ENCODE peak calls at places on chromosomes 16 and 17, in four cellular contexts. I is psoas muscle, P is NT2/D1, G is heart left ventricle. Y is an unnamed sample. For H3K4me1, the result is how much of the 10 kb centered on the place peaks cover.

GRCh38 chr17:70074991-70075390 is at the start of gene KCNJ16:
- DNase-seq in I (no peak), P (no peak), G (no peak), Y (no peak)

GRCh38 chr17:31541559-31541958 is 150.1 kb downstream of the RAB11FIP4 start:
- DNase-seq in I (no peak), P (no peak), G (no peak), Y (no peak)

GRCh38 chr16:71369494-71369893 is 11.0 kb downstream of the CALB2 start:
- DNase-seq in I (no peak), P (no peak), G (no peak), Y (no peak)

GRCh38 chr16:82832861-82833260 is 206.1 kb downstream of the CDH13 start:
- DNase-seq in I (no peak), P (no peak), G (no peak), Y (no peak)

GRCh38 chr17:81703747-81704654 is 834 bp downstream of the MRPL12 start:
- DNase-seq in I (no peak), P (no peak), G (no peak), Y (no peak)

GRCh38 chr16:67264866-67265265 is 14.5 kb upstream of the PLEKHG4 start:
- DNase-seq in I (no peak), P (no peak), G (no peak), Y (no peak)

GRCh38 chr17:7851438-7852261 is 3.2 kb upstream of the TMEM88 start:
- DNase-seq in I (peak), P (no peak), G (peak), Y (peak)

GRCh38 chr17:75404739-75405364 is 626 bp downstream of the GRB2 start:
- DNase-seq in I (peak), P (no peak), G (peak), Y (peak)

DNA sequence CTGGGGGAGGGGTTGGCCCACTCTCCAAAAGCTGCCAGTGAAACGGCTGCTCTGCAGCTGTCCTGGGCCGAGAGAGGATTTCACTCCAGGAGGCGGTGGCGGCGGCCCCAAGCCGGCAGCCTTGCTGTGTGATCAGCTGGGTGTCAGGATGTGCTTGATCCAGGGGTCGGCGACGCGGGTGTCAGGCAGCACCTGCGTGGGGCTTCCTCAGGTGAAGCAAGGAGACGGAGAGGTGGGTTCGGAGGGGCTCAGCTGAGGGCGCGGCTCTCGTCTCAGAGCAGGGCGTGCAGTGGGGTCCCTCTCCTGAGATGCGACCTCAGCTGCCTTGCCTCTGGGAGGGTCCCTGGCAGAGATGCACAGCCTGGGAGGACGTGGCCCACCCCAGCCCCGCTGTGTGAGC is 6.9 kb downstream of the CBFA2T3 start:
- DNase-seq in I (no peak), P (no peak), G (no peak), Y (no peak)
- H3K4me1 ChIP-seq in I (under half), P (under half), G (under half), Y (under half)

GRCh38 chr17:56021681-56022205 is 131.5 kb upstream of the ANKFN1 start:
- DNase-seq in I (no peak), P (no peak), G (no peak), Y (no peak)

GRCh38 chr17:56023851-56024250 is 129.4 kb upstream of the ANKFN1 start:
- DNase-seq in I (no peak), P (no peak), G (no peak), Y (no peak)

GRCh38 chr17:56020369-56020768 is 132.9 kb upstream of the ANKFN1 start:
- DNase-seq in I (no peak), P (no peak), G (no peak), Y (no peak)

DNA sequence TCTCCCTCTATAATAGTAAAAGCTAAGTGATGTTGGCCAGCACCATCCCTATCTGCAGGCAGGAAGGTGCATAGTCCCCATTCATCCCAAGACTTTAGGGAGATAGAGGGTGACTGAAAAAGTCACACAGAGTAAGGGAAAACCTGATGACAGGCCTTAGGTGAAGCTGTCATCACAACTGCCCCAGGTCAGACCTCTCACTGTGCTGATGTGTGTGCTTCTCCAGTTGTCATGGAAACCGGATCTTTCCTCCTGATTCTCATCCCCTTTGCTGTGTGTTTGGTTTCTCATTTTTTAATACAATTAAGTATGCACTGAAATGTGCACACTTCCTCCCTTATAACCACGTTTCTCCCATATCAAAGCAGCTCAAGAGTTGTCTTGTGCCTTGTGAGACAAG is 135.1 kb upstream of the ANKFN1 start:
- DNase-seq in I (no peak), P (no peak), G (no peak), Y (no peak)
- H3K4me1 ChIP-seq in I (under half), P (under half), G (under half), Y (under half)

GRCh38 chr17:11340798-11341197 is 99.8 kb downstream of the SHISA6 start:
- DNase-seq in I (no peak), P (no peak), G (no peak), Y (no peak)
- H3K4me1 ChIP-seq in I (under half), P (under half), G (under half), Y (under half)

GRCh38 chr17:17177186-17177585 is 28.9 kb downstream of the PLD6 start:
- DNase-seq in I (no peak), P (no peak), G (peak), Y (no peak)
- H3K4me1 ChIP-seq in I (under half), P (under half), G (under half), Y (under half)

GRCh38 chr16:58481226-58481869 is 18.6 kb upstream of the NDRG4 start:
- DNase-seq in I (no peak), P (no peak), G (no peak), Y (no peak)
- H3K4me1 ChIP-seq in I (under half), P (under half), G (under half), Y (under half)

GRCh38 chr17:78654230-78654824 is 77.1 kb upstream of the DNAH17 start:
- DNase-seq in I (no peak), P (no peak), G (no peak), Y (no peak)

GRCh38 chr17:78652024-78652423 is 74.8 kb upstream of the DNAH17 start:
- DNase-seq in I (no peak), P (no peak), G (no peak), Y (no peak)

GRCh38 chr17:78652913-78653312 is 75.7 kb upstream of the DNAH17 start:
- DNase-seq in I (no peak), P (no peak), G (no peak), Y (no peak)

GRCh38 chr17:78651551-78651950 is 74.4 kb upstream of the DNAH17 start:
- DNase-seq in I (no peak), P (no peak), G (no peak), Y (no peak)

GRCh38 chr17:78653382-78653781 is 76.2 kb upstream of the DNAH17 start:
- DNase-seq in I (no peak), P (no peak), G (no peak), Y (no peak)
- H3K4me1 ChIP-seq in I (under half), P (under half), G (under half), Y (under half)

DNA sequence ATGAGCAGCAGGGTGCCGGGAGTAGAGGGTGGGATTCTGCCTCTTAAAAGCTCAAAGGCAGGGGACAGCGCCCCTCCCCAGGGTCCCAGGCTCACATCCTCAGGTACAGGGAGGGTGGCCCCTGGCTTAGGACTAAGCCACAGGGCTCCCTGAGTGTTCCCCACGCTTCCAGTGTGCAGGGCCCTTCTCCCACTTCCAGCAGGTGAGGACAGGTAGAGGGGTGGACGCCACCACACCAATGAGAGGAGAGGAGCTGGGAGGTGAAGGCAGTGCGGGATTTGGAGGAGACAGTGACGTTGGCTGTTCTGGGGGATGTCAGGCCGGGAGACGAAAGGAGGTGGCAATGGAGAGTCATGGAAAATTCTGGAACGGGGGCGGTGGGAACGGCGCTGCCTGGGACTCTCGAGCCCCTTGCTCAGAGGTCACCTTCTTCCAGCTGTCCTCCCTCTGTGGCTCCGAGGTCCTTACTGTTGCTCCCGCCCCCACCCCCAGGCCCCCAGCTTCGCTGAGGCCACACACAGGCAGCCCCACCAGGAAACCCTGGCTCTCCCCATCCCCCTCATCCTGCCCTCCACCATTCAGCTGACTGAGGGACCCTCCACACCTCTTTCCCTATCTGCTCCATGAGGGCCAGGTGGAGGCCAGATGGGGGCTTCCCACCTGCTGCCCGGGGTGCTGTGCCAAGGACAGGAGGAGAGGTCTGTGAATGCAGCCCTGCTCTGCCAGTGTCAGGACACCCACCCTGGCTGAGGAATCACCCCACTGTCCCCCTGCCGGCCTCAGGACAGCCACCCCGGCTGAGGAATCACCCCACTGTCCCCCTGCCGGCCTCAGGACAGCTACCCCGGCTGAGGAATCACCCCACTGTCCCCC is 57.7 kb upstream of the ACSF3 start:
- DNase-seq in I (no peak), P (no peak), G (peak), Y (no peak)
- H3K4me1 ChIP-seq in I (under half), P (under half), G (under half), Y (under half)

GRCh38 chr16:3123986-3124886 is 10.6 kb upstream of the ZNF213 start:
- DNase-seq in I (peak), P (peak), G (peak), Y (peak)

GRCh38 chr16:3120435-3120834 is 8.0 kb downstream of the ZNF205 start:
- DNase-seq in I (peak), P (no peak), G (no peak), Y (no peak)

GRCh38 chr16:3119701-3120408 is 7.5 kb downstream of the ZNF205 start:
- DNase-seq in I (no peak), P (no peak), G (no peak), Y (no peak)

GRCh38 chr16:3121843-3122467 is 9.6 kb downstream of the ZNF205 start:
- DNase-seq in I (no peak), P (no peak), G (no peak), Y (no peak)

DNA sequence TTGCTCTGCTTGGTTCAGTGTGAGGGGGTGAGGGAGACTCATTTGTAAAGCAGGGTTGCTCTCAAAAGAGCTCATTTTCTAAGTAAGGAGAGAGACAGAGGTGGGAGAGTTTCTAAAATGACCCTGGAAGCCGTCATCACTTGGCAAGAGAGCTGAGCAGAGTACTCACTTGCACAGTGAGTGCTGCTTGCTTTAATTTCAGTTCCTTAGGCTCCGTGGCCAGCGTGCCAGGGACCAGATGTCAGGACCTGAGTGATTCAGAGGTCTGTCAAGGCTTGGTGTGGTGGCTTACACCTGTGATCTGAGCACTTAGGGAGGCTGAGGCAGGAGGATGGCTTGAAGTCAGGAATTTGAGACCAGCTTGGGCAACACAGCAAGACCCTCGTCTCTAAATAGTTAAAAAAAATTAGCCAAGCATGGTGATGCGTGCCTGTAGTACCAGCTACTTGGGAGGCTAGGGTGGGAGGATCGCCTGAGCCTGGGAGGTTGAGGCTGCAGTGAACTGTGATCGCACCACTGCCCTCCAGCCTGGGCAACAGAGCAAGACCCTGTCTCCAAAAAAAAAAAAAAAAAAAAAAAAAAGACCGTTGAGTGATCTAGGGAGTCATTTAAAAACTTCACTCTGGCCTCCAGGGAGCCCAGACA is 10.7 kb downstream of the ZNF205 start:
- DNase-seq in I (no peak), P (no peak), G (no peak), Y (no peak)
- H3K4me1 ChIP-seq in I (under half), P (under half), G (under half), Y (under half)

GRCh38 chr16:72725643-72726042 is 322.3 kb downstream of the ZFHX3 start:
- DNase-seq in I (no peak), P (no peak), G (no peak), Y (no peak)
- H3K4me1 ChIP-seq in I (under half), P (under half), G (under half), Y (under half)

GRCh38 chr17:57442914-57443571 is 186.7 kb downstream of the MSI2 start:
- DNase-seq in I (peak), P (no peak), G (no peak), Y (no peak)

GRCh38 chr17:57438031-57438731 is 181.9 kb downstream of the MSI2 start:
- DNase-seq in I (no peak), P (no peak), G (no peak), Y (no peak)

GRCh38 chr17:57442401-57442823 is 186.1 kb downstream of the MSI2 start:
- DNase-seq in I (no peak), P (no peak), G (no peak), Y (no peak)

GRCh38 chr17:57441270-57441600 is 184.9 kb downstream of the MSI2 start:
- DNase-seq in I (no peak), P (peak), G (no peak), Y (no peak)

DNA sequence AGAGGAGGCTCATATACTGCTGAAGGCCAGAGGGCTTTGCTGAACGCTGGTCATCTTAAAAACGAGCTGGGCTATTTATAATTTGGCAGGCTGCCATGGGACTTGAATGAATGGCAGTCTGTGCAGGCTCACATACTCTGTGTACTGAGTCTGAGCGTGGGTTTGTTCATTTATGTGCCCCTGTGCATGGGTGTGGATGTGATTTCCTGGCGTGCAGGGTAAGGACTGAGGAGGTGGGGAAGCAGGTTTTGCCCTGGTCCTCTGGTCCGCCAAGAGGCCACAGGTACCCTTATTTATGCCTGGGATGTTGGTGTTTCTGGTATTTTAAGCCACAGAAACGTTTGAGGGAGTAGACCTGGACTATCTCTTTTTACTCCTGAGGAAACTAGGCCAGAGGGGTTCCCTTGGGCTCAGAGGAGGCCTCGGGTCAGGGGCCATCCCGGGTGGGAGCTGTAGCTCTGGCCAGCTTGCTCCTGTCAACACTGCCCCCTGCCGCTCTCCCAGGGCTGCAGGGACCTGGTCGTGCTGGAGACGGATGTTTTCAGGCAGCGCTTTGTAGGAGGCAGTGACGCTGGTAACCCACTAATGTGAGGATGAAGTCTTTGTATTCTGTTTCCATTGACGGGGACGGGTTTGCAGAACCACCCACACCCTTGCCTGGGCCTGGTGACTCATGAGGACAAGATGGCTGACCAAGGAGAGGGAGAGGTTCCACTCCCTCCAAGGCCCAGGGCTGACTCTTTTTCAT is 184.4 kb downstream of the MSI2 start:
- DNase-seq in I (peak), P (no peak), G (peak), Y (peak)
- H3K4me1 ChIP-seq in I (half or more), P (under half), G (under half), Y (under half)